ENCODE peak calls at places on chromosomes 6 and 20, in six cellular contexts. I, Y, B, Z, N and F are unnamed samples.

GRCh38 chr6:170095273-170095976 is 195.5 kb downstream of the DLL1 start:
- DNase-seq in I (no peak), Y (no peak), B (no peak), Z (no peak), N (no peak), F (no peak)

GRCh38 chr6:169157474-169158181 is 96.0 kb downstream of the THBS2 start:
- DNase-seq in I (no peak), Y (no peak), B (no peak), Z (no peak), N (no peak), F (no peak)

GRCh38 chr6:132811276-132811675 is 3.1 kb upstream of the RPS12 start:
- DNase-seq in I (no peak), Y (no peak), B (no peak), Z (no peak), N (no peak), F (no peak)

GRCh38 chr6:1407499-1407990 is 18.2 kb downstream of the FOXF2 start:
- DNase-seq in I (no peak), Y (no peak), B (no peak), Z (no peak), N (no peak), F (no peak)

GRCh38 chr6:4677011-4677750 is 99.0 kb upstream of the CDYL start:
- DNase-seq in I (no peak), Y (no peak), B (no peak), Z (no peak), N (no peak), F (peak)

GRCh38 chr20:42604998-42605970 is 584.4 kb downstream of the PTPRT start:
- DNase-seq in I (no peak), Y (no peak), B (no peak), Z (no peak), N (no peak), F (no peak)

GRCh38 chr6:87198496-87198895 is 43.1 kb downstream of the ZNF292 start:
- DNase-seq in I (no peak), Y (no peak), B (no peak), Z (no peak), N (no peak), F (no peak)

GRCh38 chr6:106619223-106619622 is 10.1 kb downstream of the RTN4IP1 start:
- DNase-seq in I (no peak), Y (no peak), B (no peak), Z (no peak), N (no peak), F (no peak)

GRCh38 chr20:15942130-15942529 is 631.1 kb downstream of the KIF16B start:
- DNase-seq in I (no peak), Y (no peak), B (no peak), Z (no peak), N (no peak), F (no peak)

GRCh38 chr20:45235995-45236394 is 14.8 kb downstream of the SEMG2 start:
- DNase-seq in I (no peak), Y (no peak), B (no peak), Z (no peak), N (no peak), F (no peak)

GRCh38 chr6:155429321-155429893 is 26.2 kb downstream of the NOX3 start:
- DNase-seq in I (no peak), Y (no peak), B (no peak), Z (no peak), N (no peak), F (no peak)

GRCh38 chr6:130118236-130118635 is 99.9 kb downstream of the L3MBTL3 start:
- DNase-seq in I (no peak), Y (no peak), B (no peak), Z (no peak), N (no peak), F (no peak)

GRCh38 chr20:4953881-4954280 is 47.4 kb downstream of the SLC23A2 start:
- DNase-seq in I (no peak), Y (no peak), B (no peak), Z (no peak), N (no peak), F (no peak)

GRCh38 chr20:7775072-7775471 is 165.2 kb downstream of the HAO1 start:
- DNase-seq in I (no peak), Y (no peak), B (no peak), Z (no peak), N (no peak), F (no peak)